ENCODE peak calls at places on chromosomes 5 and 9, in six cellular contexts. One of them, this sample, is unnamed.

GRCh38 chr9:93184439-93185221 is 691 bp downstream of the WNK2 start:
- DNase-seq in GM18507: no peak
- DNase-seq in cardiac fibroblast: no peak
- DNase-seq in iPS DF 19.7: no peak
- DNase-seq in AG08396: peak
- DNase-seq in sigmoid colon: no peak
- DNase-seq in this sample: no peak

GRCh38 chr9:120387257-120387999 is 192.5 kb downstream of the CDK5RAP2 start:
- DNase-seq in GM18507: no peak
- DNase-seq in cardiac fibroblast: no peak
- DNase-seq in iPS DF 19.7: no peak
- DNase-seq in AG08396: no peak
- DNase-seq in sigmoid colon: peak
- DNase-seq in this sample: no peak

GRCh38 chr9:106668534-106668933 is 194.4 kb upstream of the ZNF462 start:
- DNase-seq in GM18507: no peak
- DNase-seq in cardiac fibroblast: no peak
- DNase-seq in iPS DF 19.7: no peak
- DNase-seq in AG08396: no peak
- DNase-seq in sigmoid colon: no peak
- DNase-seq in this sample: no peak

GRCh38 chr5:126139773-126140172 is 283.4 kb upstream of the GRAMD2B start:
- DNase-seq in GM18507: no peak
- DNase-seq in cardiac fibroblast: no peak
- DNase-seq in iPS DF 19.7: peak
- DNase-seq in AG08396: no peak
- DNase-seq in sigmoid colon: no peak
- DNase-seq in this sample: no peak

GRCh38 chr9:89805726-89806125 is 200.9 kb downstream of the GADD45G start:
- DNase-seq in GM18507: no peak
- DNase-seq in cardiac fibroblast: no peak
- DNase-seq in iPS DF 19.7: no peak
- DNase-seq in AG08396: no peak
- DNase-seq in sigmoid colon: no peak
- DNase-seq in this sample: no peak

GRCh38 chr5:126970517-126971017 is 59.8 kb downstream of the MARCHF3 start:
- DNase-seq in GM18507: no peak
- DNase-seq in cardiac fibroblast: peak
- DNase-seq in iPS DF 19.7: no peak
- DNase-seq in AG08396: peak
- DNase-seq in sigmoid colon: no peak
- DNase-seq in this sample: no peak

GRCh38 chr9:127524373-127524772 is 73.1 kb downstream of the LRSAM1 start:
- DNase-seq in GM18507: no peak
- DNase-seq in cardiac fibroblast: peak
- DNase-seq in iPS DF 19.7: no peak
- DNase-seq in AG08396: no peak
- DNase-seq in sigmoid colon: no peak
- DNase-seq in this sample: no peak

GRCh38 chr9:18601026-18601425 is 127.1 kb downstream of the ADAMTSL1 start:
- DNase-seq in GM18507: no peak
- DNase-seq in cardiac fibroblast: no peak
- DNase-seq in iPS DF 19.7: no peak
- DNase-seq in AG08396: no peak
- DNase-seq in sigmoid colon: no peak
- DNase-seq in this sample: no peak

GRCh38 chr5:40681351-40682311 is 1.9 kb downstream of the PTGER4 start:
- DNase-seq in GM18507: no peak
- DNase-seq in cardiac fibroblast: no peak
- DNase-seq in iPS DF 19.7: no peak
- DNase-seq in AG08396: no peak
- DNase-seq in sigmoid colon: peak
- DNase-seq in this sample: no peak

GRCh38 chr5:108251350-108251749 is 130.5 kb downstream of the FBXL17 start:
- DNase-seq in GM18507: no peak
- DNase-seq in cardiac fibroblast: peak
- DNase-seq in iPS DF 19.7: no peak
- DNase-seq in AG08396: no peak
- DNase-seq in sigmoid colon: no peak
- DNase-seq in this sample: no peak

GRCh38 chr9:90967171-90967570 is 165.6 kb downstream of the SYK start:
- DNase-seq in GM18507: no peak
- DNase-seq in cardiac fibroblast: no peak
- DNase-seq in iPS DF 19.7: no peak
- DNase-seq in AG08396: no peak
- DNase-seq in sigmoid colon: no peak
- DNase-seq in this sample: no peak

GRCh38 chr5:139549162-139549894 is 11.8 kb upstream of the UBE2D2 start:
- DNase-seq in GM18507: no peak
- DNase-seq in cardiac fibroblast: no peak
- DNase-seq in iPS DF 19.7: no peak
- DNase-seq in AG08396: no peak
- DNase-seq in sigmoid colon: no peak
- DNase-seq in this sample: no peak

GRCh38 chr5:138352071-138352721 is at the start of gene KDM3B:
- DNase-seq in GM18507: peak
- DNase-seq in cardiac fibroblast: peak
- DNase-seq in iPS DF 19.7: no peak
- DNase-seq in AG08396: peak
- DNase-seq in sigmoid colon: peak
- DNase-seq in this sample: peak

GRCh38 chr9:70013598-70014196 is 30.0 kb upstream of the MAMDC2 start:
- DNase-seq in GM18507: no peak
- DNase-seq in cardiac fibroblast: peak
- DNase-seq in iPS DF 19.7: no peak
- DNase-seq in AG08396: no peak
- DNase-seq in sigmoid colon: peak
- DNase-seq in this sample: no peak

GRCh38 chr5:3607541-3608147 is 12.0 kb downstream of the IRX1 start:
- DNase-seq in GM18507: no peak
- DNase-seq in cardiac fibroblast: peak
- DNase-seq in iPS DF 19.7: no peak
- DNase-seq in AG08396: no peak
- DNase-seq in sigmoid colon: no peak
- DNase-seq in this sample: no peak

GRCh38 chr9:3768286-3768685 is 242.5 kb upstream of the RFX3 start:
- DNase-seq in GM18507: no peak
- DNase-seq in cardiac fibroblast: peak
- DNase-seq in iPS DF 19.7: no peak
- DNase-seq in AG08396: no peak
- DNase-seq in sigmoid colon: no peak
- DNase-seq in this sample: no peak

GRCh38 chr5:65961644-65962043 is 35.3 kb downstream of the ERBIN start:
- DNase-seq in GM18507: peak
- DNase-seq in cardiac fibroblast: peak
- DNase-seq in iPS DF 19.7: no peak
- DNase-seq in AG08396: peak
- DNase-seq in sigmoid colon: no peak
- DNase-seq in this sample: no peak

GRCh38 chr5:72509401-72509800 is 2.2 kb upstream of the ZNF366 start:
- DNase-seq in GM18507: no peak
- DNase-seq in cardiac fibroblast: no peak
- DNase-seq in iPS DF 19.7: no peak
- DNase-seq in AG08396: no peak
- DNase-seq in sigmoid colon: peak
- DNase-seq in this sample: no peak

GRCh38 chr5:172897691-172898512 is 61.3 kb upstream of the RPL26L1 start:
- DNase-seq in GM18507: no peak
- DNase-seq in cardiac fibroblast: peak
- DNase-seq in iPS DF 19.7: no peak
- DNase-seq in AG08396: peak
- DNase-seq in sigmoid colon: no peak
- DNase-seq in this sample: no peak

GRCh38 chr9:102867488-102867887 is 127.6 kb upstream of the CYLC2 start:
- DNase-seq in GM18507: no peak
- DNase-seq in cardiac fibroblast: peak
- DNase-seq in iPS DF 19.7: no peak
- DNase-seq in AG08396: no peak
- DNase-seq in sigmoid colon: no peak
- DNase-seq in this sample: no peak

GRCh38 chr5:16937503-16938161 is 1.5 kb upstream of the MYO10 start:
- DNase-seq in GM18507: no peak
- DNase-seq in cardiac fibroblast: no peak
- DNase-seq in iPS DF 19.7: no peak
- DNase-seq in AG08396: no peak
- DNase-seq in sigmoid colon: no peak
- DNase-seq in this sample: no peak

GRCh38 chr9:135951889-135952663 is 9.1 kb downstream of the UBAC1 start:
- DNase-seq in GM18507: no peak
- DNase-seq in cardiac fibroblast: peak
- DNase-seq in iPS DF 19.7: no peak
- DNase-seq in AG08396: peak
- DNase-seq in sigmoid colon: no peak
- DNase-seq in this sample: peak

GRCh38 chr5:16899171-16899570 is 36.9 kb downstream of the MYO10 start:
- DNase-seq in GM18507: no peak
- DNase-seq in cardiac fibroblast: no peak
- DNase-seq in iPS DF 19.7: no peak
- DNase-seq in AG08396: no peak
- DNase-seq in sigmoid colon: no peak
- DNase-seq in this sample: no peak

GRCh38 chr9:16501098-16501663 is 369.3 kb downstream of the BNC2 start:
- DNase-seq in GM18507: no peak
- DNase-seq in cardiac fibroblast: peak
- DNase-seq in iPS DF 19.7: no peak
- DNase-seq in AG08396: no peak
- DNase-seq in sigmoid colon: no peak
- DNase-seq in this sample: no peak

GRCh38 chr9:109119439-109120203 is at the start of gene TMEM245:
- DNase-seq in GM18507: peak
- DNase-seq in cardiac fibroblast: peak
- DNase-seq in iPS DF 19.7: peak
- DNase-seq in AG08396: peak
- DNase-seq in sigmoid colon: peak
- DNase-seq in this sample: peak

GRCh38 chr9:133250741-133251170 is 24.2 kb downstream of the ABO start:
- DNase-seq in GM18507: no peak
- DNase-seq in cardiac fibroblast: no peak
- DNase-seq in iPS DF 19.7: no peak
- DNase-seq in AG08396: no peak
- DNase-seq in sigmoid colon: no peak
- DNase-seq in this sample: no peak

GRCh38 chr5:66617223-66617861 is 21.1 kb downstream of the MAST4 start:
- DNase-seq in GM18507: no peak
- DNase-seq in cardiac fibroblast: no peak
- DNase-seq in iPS DF 19.7: no peak
- DNase-seq in AG08396: no peak
- DNase-seq in sigmoid colon: no peak
- DNase-seq in this sample: no peak

GRCh38 chr5:147534172-147534951 is 24.5 kb upstream of the DPYSL3 start:
- DNase-seq in GM18507: no peak
- DNase-seq in cardiac fibroblast: peak
- DNase-seq in iPS DF 19.7: no peak
- DNase-seq in AG08396: no peak
- DNase-seq in sigmoid colon: no peak
- DNase-seq in this sample: no peak

GRCh38 chr5:91219803-91220371 is 163.2 kb downstream of the ARRDC3 start:
- DNase-seq in GM18507: no peak
- DNase-seq in cardiac fibroblast: peak
- DNase-seq in iPS DF 19.7: peak
- DNase-seq in AG08396: no peak
- DNase-seq in sigmoid colon: no peak
- DNase-seq in this sample: no peak

GRCh38 chr5:34738381-34738780 is 82.3 kb downstream of the RAI14 start:
- DNase-seq in GM18507: no peak
- DNase-seq in cardiac fibroblast: peak
- DNase-seq in iPS DF 19.7: no peak
- DNase-seq in AG08396: no peak
- DNase-seq in sigmoid colon: no peak
- DNase-seq in this sample: no peak

GRCh38 chr9:77291714-77292113 is 114.4 kb downstream of the VPS13A start:
- DNase-seq in GM18507: no peak
- DNase-seq in cardiac fibroblast: peak
- DNase-seq in iPS DF 19.7: peak
- DNase-seq in AG08396: peak
- DNase-seq in sigmoid colon: no peak
- DNase-seq in this sample: no peak

GRCh38 chr5:74660863-74661262 is 20.3 kb upstream of the ENC1 start:
- DNase-seq in GM18507: no peak
- DNase-seq in cardiac fibroblast: no peak
- DNase-seq in iPS DF 19.7: no peak
- DNase-seq in AG08396: no peak
- DNase-seq in sigmoid colon: no peak
- DNase-seq in this sample: no peak

GRCh38 chr5:59187772-59188347 is 605.0 kb downstream of the RAB3C start:
- DNase-seq in GM18507: no peak
- DNase-seq in cardiac fibroblast: peak
- DNase-seq in iPS DF 19.7: no peak
- DNase-seq in AG08396: peak
- DNase-seq in sigmoid colon: no peak
- DNase-seq in this sample: no peak

GRCh38 chr9:92986175-92987110 is 39.1 kb downstream of the FGD3 start:
- DNase-seq in GM18507: no peak
- DNase-seq in cardiac fibroblast: peak
- DNase-seq in iPS DF 19.7: no peak
- DNase-seq in AG08396: no peak
- DNase-seq in sigmoid colon: no peak
- DNase-seq in this sample: no peak